ENCODE peak calls at places on chromosomes 6 and 20, in nine cellular contexts. X, H, U, E, Q, R, S, W and D are unnamed samples.

GRCh38 chr6:137271245-137272183 is 52.3 kb upstream of the IFNGR1 start:
- DNase-seq in X (peak), H (peak), U (peak), E (peak), Q (peak), R (peak), S (peak), W (no peak), D (peak)

GRCh38 chr6:112640895-112641294 is 293.8 kb downstream of the RFPL4B start:
- DNase-seq in X (no peak), H (peak), U (no peak), E (no peak), Q (no peak), R (peak), S (peak), W (no peak), D (peak)

GRCh38 chr6:17389274-17389847 is 4.0 kb upstream of the CAP2 start:
- DNase-seq in X (no peak), H (no peak), U (no peak), E (no peak), Q (no peak), R (peak), S (no peak), W (no peak), D (peak)

GRCh38 chr6:92428443-92428842 is 990.9 kb downstream of the EPHA7 start:
- DNase-seq in X (no peak), H (peak), U (no peak), E (no peak), Q (no peak), R (peak), S (no peak), W (no peak), D (no peak)

GRCh38 chr6:136604928-136605485 is 54.8 kb upstream of the MAP7 start:
- DNase-seq in X (no peak), H (no peak), U (no peak), E (no peak), Q (peak), R (no peak), S (no peak), W (no peak), D (no peak)

GRCh38 chr6:142886431-142887170 is 58.4 kb downstream of the HIVEP2 start:
- DNase-seq in X (no peak), H (peak), U (peak), E (no peak), Q (peak), R (peak), S (peak), W (no peak), D (peak)

GRCh38 chr20:49091762-49092161 is 45.6 kb downstream of the CSE1L start:
- DNase-seq in X (no peak), H (no peak), U (no peak), E (no peak), Q (no peak), R (no peak), S (no peak), W (no peak), D (no peak)

GRCh38 chr20:54342258-54342782 is 133.1 kb upstream of the DOK5 start:
- DNase-seq in X (no peak), H (no peak), U (no peak), E (no peak), Q (no peak), R (no peak), S (no peak), W (no peak), D (no peak)

GRCh38 chr20:13840093-13840465 is 55.3 kb downstream of the NDUFAF5 start:
- DNase-seq in X (no peak), H (no peak), U (no peak), E (no peak), Q (no peak), R (no peak), S (no peak), W (no peak), D (no peak)

GRCh38 chr6:13559251-13559650 is 15.2 kb upstream of the SIRT5 start:
- DNase-seq in X (no peak), H (no peak), U (no peak), E (no peak), Q (no peak), R (peak), S (no peak), W (no peak), D (no peak)

GRCh38 chr20:32332614-32333013 is 25.5 kb upstream of the ASXL1 start:
- DNase-seq in X (no peak), H (peak), U (no peak), E (no peak), Q (peak), R (peak), S (no peak), W (no peak), D (peak)

GRCh38 chr6:54719633-54720032 is 126.9 kb upstream of the FAM83B start:
- DNase-seq in X (no peak), H (no peak), U (no peak), E (peak), Q (no peak), R (no peak), S (peak), W (no peak), D (no peak)

GRCh38 chr6:24900917-24901697 is 34.7 kb downstream of the RIPOR2 start:
- DNase-seq in X (no peak), H (no peak), U (no peak), E (no peak), Q (no peak), R (no peak), S (no peak), W (no peak), D (no peak)

GRCh38 chr20:12177657-12178293 is 260.1 kb downstream of the BTBD3 start:
- DNase-seq in X (no peak), H (no peak), U (no peak), E (no peak), Q (no peak), R (peak), S (no peak), W (no peak), D (no peak)

GRCh38 chr6:156533860-156534580 is 243.2 kb upstream of the ARID1B start:
- DNase-seq in X (no peak), H (no peak), U (no peak), E (peak), Q (no peak), R (no peak), S (no peak), W (no peak), D (no peak)

GRCh38 chr20:34268851-34269668 is 27.8 kb downstream of the ASIP start:
- DNase-seq in X (no peak), H (peak), U (peak), E (peak), Q (peak), R (no peak), S (peak), W (no peak), D (peak)

GRCh38 chr6:41712651-41713103 is 22.7 kb downstream of the TFEB start:
- DNase-seq in X (no peak), H (peak), U (no peak), E (no peak), Q (no peak), R (peak), S (no peak), W (no peak), D (peak)

GRCh38 chr6:154367839-154368695 is 11.5 kb upstream of the IPCEF1 start:
- DNase-seq in X (no peak), H (no peak), U (no peak), E (no peak), Q (no peak), R (peak), S (no peak), W (no peak), D (no peak)

GRCh38 chr6:108876929-108877775 is 28.9 kb downstream of the ARMC2 start:
- DNase-seq in X (no peak), H (peak), U (no peak), E (no peak), Q (no peak), R (no peak), S (no peak), W (no peak), D (peak)

DNA sequence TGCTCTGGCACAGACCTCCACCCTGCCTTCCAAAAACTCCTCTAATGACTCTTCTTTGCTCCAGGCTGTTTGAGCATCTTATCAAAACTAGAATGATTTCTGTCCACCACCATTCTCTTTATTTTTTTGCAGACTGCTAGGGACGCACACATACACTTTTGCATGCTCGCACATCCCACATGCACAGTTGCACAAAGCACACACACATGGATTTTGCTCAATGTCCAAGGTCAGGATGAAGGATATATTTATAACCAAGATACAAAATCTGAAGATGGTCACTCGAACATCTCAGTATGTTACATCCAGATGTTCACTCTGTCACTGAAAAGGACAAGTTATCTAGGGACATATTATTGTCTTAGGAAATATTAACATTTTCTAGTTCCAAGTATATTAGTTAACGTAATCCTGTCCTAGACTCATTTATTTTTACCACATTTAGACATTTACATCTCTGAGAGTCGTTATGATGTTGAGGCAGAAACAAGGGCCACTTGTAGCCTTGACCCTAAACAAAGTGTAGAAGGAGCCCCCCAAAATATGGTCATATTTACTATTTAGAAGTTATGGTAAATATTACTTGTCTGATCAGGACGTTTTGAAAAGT is 3.4 kb upstream of the SIM1 start:
- DNase-seq in X (no peak), H (no peak), U (no peak), E (no peak), Q (no peak), R (no peak), S (no peak), W (no peak), D (no peak)
- TF ChIP-seq EZH2 in X (no peak), H (peak), U (peak), E (no peak), Q (peak), R (no peak), S (no peak), W (no peak), D (no peak)

DNA sequence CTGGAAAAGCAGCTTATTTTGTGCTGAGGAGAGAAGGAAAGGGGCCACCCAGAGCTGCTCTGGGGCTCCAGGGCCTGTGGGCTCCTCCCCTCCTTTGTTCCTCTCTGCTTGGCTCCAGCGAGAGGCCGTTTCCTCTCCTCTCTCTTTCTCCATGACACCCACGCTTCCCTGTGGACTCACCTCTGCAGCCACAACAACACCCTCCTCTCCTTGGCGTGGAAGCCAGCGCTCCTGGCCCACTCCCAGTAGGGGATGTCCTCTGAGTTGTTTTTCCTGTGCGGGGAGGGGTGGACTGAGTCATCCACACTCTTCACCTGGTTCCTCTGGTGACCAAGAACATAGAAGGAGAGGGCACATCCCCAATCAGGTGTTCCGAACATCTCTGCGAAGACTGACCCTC is 4.9 kb upstream of the CDSN start:
- DNase-seq in X (no peak), H (peak), U (no peak), E (no peak), Q (peak), R (peak), S (no peak), W (no peak), D (peak)
- TF ChIP-seq EZH2 in X (no peak), H (no peak), U (no peak), E (no peak), Q (no peak), R (no peak), S (no peak), W (no peak), D (no peak)

DNA sequence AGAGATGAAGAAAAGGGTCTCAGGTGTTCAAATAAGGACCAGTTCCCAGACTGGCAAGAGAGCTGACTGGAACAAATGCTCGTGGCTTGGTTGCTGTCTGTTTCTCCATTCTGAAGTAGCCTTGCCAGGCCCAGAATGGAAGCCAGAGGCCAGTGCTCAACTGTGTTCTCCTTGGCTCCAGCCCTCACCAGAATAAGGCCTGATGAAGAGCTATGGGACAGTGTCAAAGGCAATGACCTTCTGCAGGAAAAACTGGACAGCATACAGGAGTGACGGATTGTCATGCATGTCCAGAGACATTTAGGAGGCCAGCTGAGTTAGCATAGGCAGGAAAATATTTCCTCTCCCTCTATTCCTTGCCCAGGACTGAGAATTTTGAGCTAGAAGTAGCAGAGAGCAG is 72.2 kb downstream of the HAO1 start:
- DNase-seq in X (no peak), H (no peak), U (no peak), E (no peak), Q (no peak), R (no peak), S (no peak), W (no peak), D (no peak)
- TF ChIP-seq EZH2 in X (no peak), H (no peak), U (no peak), E (no peak), Q (no peak), R (no peak), S (no peak), W (no peak), D (no peak)

GRCh38 chr20:37567671-37568588 is 40.3 kb upstream of the BLCAP start:
- DNase-seq in X (no peak), H (no peak), U (peak), E (peak), Q (peak), R (peak), S (peak), W (no peak), D (peak)
- TF ChIP-seq EZH2 in X (no peak), H (no peak), U (no peak), E (no peak), Q (no peak), R (no peak), S (no peak), W (no peak), D (no peak)

DNA sequence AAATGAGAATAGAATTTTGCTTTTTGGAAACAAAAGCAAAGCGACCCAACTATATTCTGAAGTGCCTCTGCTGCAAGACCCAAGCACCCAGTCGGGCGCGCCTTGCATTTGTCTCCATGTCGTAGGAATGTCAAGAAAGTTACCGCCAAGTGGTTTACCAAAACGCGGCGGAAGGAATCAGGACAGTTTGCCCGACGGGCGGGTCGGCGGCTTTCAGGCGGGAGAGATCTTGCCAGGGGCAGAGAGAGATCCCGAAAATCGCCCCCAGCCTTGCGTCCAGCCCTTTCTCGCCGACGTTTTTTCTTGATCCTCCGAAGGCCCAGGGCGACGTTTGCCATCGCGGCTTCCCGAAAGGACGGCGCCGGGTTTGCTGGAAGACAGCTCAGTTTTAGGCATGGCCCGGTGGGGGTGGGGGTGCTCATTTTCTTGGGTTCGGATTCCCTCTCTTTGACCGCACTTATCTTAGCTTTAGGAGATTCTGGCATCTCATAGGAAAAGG is 3.9 kb upstream of the LIN28B start:
- DNase-seq in X (no peak), H (no peak), U (peak), E (peak), Q (no peak), R (no peak), S (no peak), W (peak), D (no peak)
- TF ChIP-seq EZH2 in X (no peak), H (peak), U (no peak), E (peak), Q (peak), R (no peak), S (no peak), W (no peak), D (peak)

GRCh38 chr6:166592818-166593217 is 6.3 kb upstream of the RAMACL start:
- DNase-seq in X (no peak), H (peak), U (no peak), E (no peak), Q (no peak), R (no peak), S (no peak), W (no peak), D (peak)
- TF ChIP-seq EZH2 in X (no peak), H (no peak), U (no peak), E (no peak), Q (no peak), R (no peak), S (no peak), W (no peak), D (no peak)

GRCh38 chr6:1395941-1396908 is 6.8 kb downstream of the FOXF2 start:
- DNase-seq in X (no peak), H (no peak), U (no peak), E (peak), Q (no peak), R (no peak), S (no peak), W (no peak), D (no peak)
- TF ChIP-seq EZH2 in X (no peak), H (no peak), U (peak), E (peak), Q (no peak), R (no peak), S (no peak), W (no peak), D (no peak)

DNA sequence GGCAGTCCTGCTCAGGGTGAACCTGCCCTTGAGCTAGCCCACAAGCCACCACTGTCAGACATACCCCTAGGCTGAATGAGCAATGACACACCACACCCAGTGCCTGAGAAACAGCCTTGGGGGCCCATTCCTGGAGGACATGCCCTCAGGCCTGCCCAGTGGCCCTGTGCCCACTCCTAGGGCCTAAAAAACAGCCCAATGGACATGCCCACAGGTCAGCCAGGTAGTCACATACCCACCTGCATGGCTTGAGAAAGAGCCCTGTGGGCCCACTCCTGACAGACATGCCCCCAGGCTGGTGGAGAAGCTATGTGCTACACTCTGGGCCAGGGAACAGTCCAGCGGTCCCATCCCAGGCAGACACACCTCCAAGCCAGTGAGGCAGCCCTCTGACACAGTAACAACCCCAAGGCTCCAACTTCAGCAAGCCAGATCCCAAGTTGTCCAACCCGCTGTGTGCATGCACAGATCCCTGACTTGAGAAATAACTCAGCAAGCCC is 491.1 kb downstream of the KIF16B start:
- DNase-seq in X (no peak), H (no peak), U (no peak), E (no peak), Q (no peak), R (no peak), S (no peak), W (no peak), D (no peak)
- TF ChIP-seq EZH2 in X (no peak), H (no peak), U (no peak), E (no peak), Q (no peak), R (no peak), S (no peak), W (no peak), D (no peak)